ENCODE peak calls at places on chromosomes 7 and 10, in six cellular contexts. Z is right lobe of liver; S is substantia nigra; P is CD8-positive, alpha-beta T cell; G is aorta; N is CD4-positive, alpha-beta memory T cell. E is an unnamed sample.
A peak's percentile ranks its signal among the peaks of the same experiment; 100 is the strongest.

GRCh38 chr7:107253599-107253998 is 84.8 kb downstream of the HBP1 start:
- DNase-seq in S (no peak), Z (no peak), P (no peak), N (no peak), G (no peak), E (no peak)

GRCh38 chr7:71017602-71018001 is 114.3 kb upstream of the GALNT17 start:
- DNase-seq in P (no peak), G (no peak), N (no peak), S (no peak), Z (no peak), E (no peak)

GRCh38 chr10:12396093-12396492 is 46.7 kb downstream of the CAMK1D start:
- DNase-seq in N (no peak), P (no peak), G (no peak), S (no peak), Z (no peak), E (no peak)

GRCh38 chr7:138095972-138096935 is 20.0 kb downstream of the AKR1D1 start:
- DNase-seq in G (no peak), P (no peak), S (no peak), N (no peak), Z (no peak), E (no peak)

GRCh38 chr10:132341781-132342180 is 9.8 kb downstream of the LRRC27 start:
- DNase-seq in G (peak; percentile 12), P (no peak), Z (no peak), S (no peak), N (no peak), E (no peak)

GRCh38 chr10:52440612-52441285 is 126.7 kb downstream of the DKK1 start:
- DNase-seq in N (no peak), G (no peak), P (no peak), Z (no peak), S (no peak), E (no peak)

GRCh38 chr7:107049971-107050532 is 5.5 kb downstream of the PRKAR2B start:
- DNase-seq in G (no peak), N (no peak), P (no peak), S (no peak), Z (no peak), E (no peak)

GRCh38 chr7:118053353-118053752 is 130.6 kb upstream of the LSM8 start:
- DNase-seq in G (no peak), P (no peak), S (no peak), N (no peak), Z (peak; percentile 49), E (no peak)

GRCh38 chr10:88076027-88076880 is 212.8 kb downstream of the PTEN start:
- DNase-seq in P (no peak), S (no peak), G (no peak), Z (no peak), N (no peak), E (no peak)

GRCh38 chr7:115676080-115676479 is 354.5 kb downstream of the TFEC start:
- DNase-seq in Z (peak; percentile 25), P (no peak), N (no peak), S (no peak), G (no peak), E (no peak)

GRCh38 chr7:50497068-50497642 is 47.0 kb upstream of the FIGNL1 start:
- DNase-seq in S (no peak), Z (no peak), P (no peak), G (no peak), N (no peak), E (no peak)

GRCh38 chr7:43302211-43302711 is 189.8 kb downstream of the HECW1 start:
- DNase-seq in S (no peak), Z (no peak), G (no peak), N (no peak), P (no peak), E (no peak)

GRCh38 chr10:131842351-131843088 is 58.3 kb upstream of the PPP2R2D start:
- DNase-seq in S (no peak), G (peak; percentile 64), N (no peak), P (no peak), Z (no peak), E (no peak)

GRCh38 chr10:89452193-89452592 is 37.8 kb downstream of the IFIT5 start:
- DNase-seq in Z (no peak), S (no peak), G (no peak), N (no peak), P (no peak), E (no peak)

GRCh38 chr10:103696411-103697145 is 158.8 kb downstream of the SH3PXD2A start:
- DNase-seq in Z (peak; percentile 38), G (peak; percentile 92), P (peak; percentile 63), S (no peak), N (peak; percentile 61), E (peak; percentile 49)

GRCh38 chr7:129689995-129690581 is 78.6 kb downstream of the NRF1 start:
- DNase-seq in S (no peak), P (no peak), N (no peak), Z (no peak), G (no peak), E (no peak)

DNA sequence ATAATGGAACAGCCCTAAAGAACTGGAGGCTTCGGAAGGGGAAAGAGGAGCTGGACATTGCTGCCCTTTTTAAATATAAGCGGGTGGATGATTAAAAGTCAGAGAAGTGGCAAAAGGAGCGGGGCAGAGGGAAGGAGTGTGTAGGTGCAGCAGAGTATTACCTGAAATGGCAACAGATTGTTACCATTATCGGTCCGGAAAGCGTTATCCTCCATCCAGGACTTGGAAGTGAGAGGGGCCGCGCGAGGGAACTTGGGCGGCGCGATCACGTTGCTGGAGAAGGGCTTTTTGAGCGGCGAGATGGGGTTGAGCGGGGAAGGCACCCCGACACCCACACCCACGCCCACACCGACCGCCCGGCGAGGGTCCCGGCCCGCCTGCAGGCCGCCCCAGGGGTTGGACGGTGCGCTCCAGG is 51.7 kb downstream of the CPEB3 start:
- DNase-seq in P (no peak), N (no peak), G (no peak), S (no peak), Z (no peak), E (no peak)
- H3K27ac ChIP-seq in P (no peak overlapping the region), N (no peak overlapping the region), G (no peak overlapping the region), S (peak overlapping the region; percentile 93), Z (peak overlapping the region; percentile 92), E (no peak overlapping the region)

GRCh38 chr7:105940111-105940510 is 23.0 kb upstream of the CDHR3 start:
- DNase-seq in Z (peak; percentile 34), G (no peak), S (no peak), P (no peak), N (no peak), E (no peak)
- H3K27ac ChIP-seq in Z (no peak overlapping the region), G (no peak overlapping the region), S (no peak overlapping the region), P (no peak overlapping the region), N (no peak overlapping the region), E (no peak overlapping the region)

GRCh38 chr10:71965623-71966022 is 1.4 kb downstream of the CHST3 start:
- DNase-seq in Z (no peak), P (no peak), G (no peak), S (no peak), N (no peak), E (no peak)
- H3K27ac ChIP-seq in Z (peak overlapping the region; percentile 66), P (no peak overlapping the region), G (peak overlapping the region; percentile 44), S (peak overlapping the region; percentile 97), N (no peak overlapping the region), E (no peak overlapping the region)

GRCh38 chr10:119736220-119736619 is 10.4 kb downstream of the INPP5F start:
- DNase-seq in N (no peak), S (no peak), G (no peak), P (no peak), Z (no peak), E (no peak)
- H3K27ac ChIP-seq in N (no peak overlapping the region), S (no peak overlapping the region), G (no peak overlapping the region), P (no peak overlapping the region), Z (no peak overlapping the region), E (peak overlapping the region; percentile 3)

DNA sequence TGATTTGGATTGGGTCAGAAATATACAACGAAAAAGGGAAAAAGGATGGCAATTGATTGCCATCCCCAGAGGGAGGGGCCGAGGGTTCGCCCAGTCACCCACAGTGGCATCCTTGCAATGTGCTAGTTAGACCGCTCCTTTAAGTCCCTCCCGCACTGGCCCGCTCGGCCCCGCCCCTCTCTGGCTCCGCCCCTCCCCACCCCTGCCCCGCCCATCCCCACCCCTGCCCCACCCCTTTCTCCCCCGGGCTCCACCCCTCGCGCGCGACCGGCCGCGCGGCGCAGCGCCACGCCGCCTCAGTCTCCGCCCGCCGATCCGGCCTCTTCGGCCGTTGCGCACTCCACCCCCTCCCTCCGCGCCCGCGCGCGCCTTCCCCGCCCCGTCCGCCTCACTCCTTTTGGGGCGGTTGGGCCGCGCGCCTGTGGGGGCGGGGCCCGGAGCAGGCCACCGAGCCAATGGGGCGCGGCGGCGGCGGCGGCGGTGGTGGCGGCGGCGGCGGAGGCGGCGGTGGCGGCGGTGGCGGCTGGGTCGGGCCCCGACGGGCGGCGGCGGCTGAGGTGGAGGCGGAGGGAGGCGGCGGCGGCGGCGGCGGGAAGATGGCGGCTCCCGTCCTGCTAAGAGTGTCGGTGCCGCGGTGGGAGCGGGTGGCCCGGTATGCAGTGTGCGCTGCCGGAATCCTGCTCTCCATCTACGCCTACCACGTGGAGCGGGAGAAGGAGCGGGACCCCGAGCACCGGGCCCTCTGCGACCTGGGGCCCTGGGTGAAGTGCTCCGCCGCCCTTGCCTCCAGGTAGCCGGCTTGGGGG is at the start of gene VKORC1L1:
- DNase-seq in N (peak; percentile 94), G (peak; percentile 99), Z (peak; percentile 98), P (peak; percentile 98), S (peak; percentile 89), E (peak; percentile 92)
- H3K27ac ChIP-seq in N (no peak within 1 kb of the TSS), G (no peak within 1 kb of the TSS), Z (peak within 1 kb of the TSS; percentile 62), P (no peak within 1 kb of the TSS), S (no peak within 1 kb of the TSS), E (no peak within 1 kb of the TSS)

GRCh38 chr10:111934926-111935325 is 248.6 kb downstream of the GPAM start:
- DNase-seq in S (no peak), N (no peak), Z (no peak), P (no peak), G (no peak), E (no peak)

GRCh38 chr10:111933937-111934336 is 249.6 kb downstream of the GPAM start:
- DNase-seq in Z (no peak), N (no peak), S (no peak), P (no peak), G (no peak), E (no peak)

GRCh38 chr10:111936143-111936542 is 247.4 kb downstream of the GPAM start:
- DNase-seq in S (no peak), G (no peak), N (no peak), Z (no peak), P (no peak), E (no peak)
- H3K27ac ChIP-seq in S (no peak overlapping the region), G (no peak overlapping the region), N (no peak overlapping the region), Z (no peak overlapping the region), P (no peak overlapping the region), E (no peak overlapping the region)

DNA sequence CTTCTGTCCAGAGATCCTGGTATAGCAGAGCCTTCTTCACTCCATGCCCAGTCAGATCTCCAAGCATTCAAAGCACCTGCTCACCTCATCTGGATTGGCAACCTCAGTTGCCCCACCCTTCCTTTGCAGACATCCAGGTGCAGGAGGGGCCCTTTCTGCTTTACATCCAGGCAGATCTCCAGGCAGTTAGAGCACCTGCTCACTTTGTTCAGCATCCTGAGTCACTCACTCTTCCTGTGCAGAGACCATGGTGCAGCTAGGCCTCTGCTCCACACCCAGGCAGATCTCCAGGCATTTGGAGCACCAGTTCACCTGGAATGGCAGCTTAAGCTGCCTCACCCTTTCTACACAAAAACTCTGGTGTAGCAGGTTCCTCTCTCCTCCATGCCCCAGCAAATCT is 153.1 kb downstream of the CDK14 start:
- DNase-seq in S (no peak), Z (no peak), G (no peak), P (no peak), N (no peak), E (no peak)
- H3K27ac ChIP-seq in S (no peak overlapping the region), Z (no peak overlapping the region), G (no peak overlapping the region), P (no peak overlapping the region), N (no peak overlapping the region), E (no peak overlapping the region)